ENCODE peak calls at places on chromosome 3, in ten cellular contexts. J is ovary; H is heart right ventricle; W is adrenal gland; Y is RWPE2; D is SK-N-SH; P is left ventricle myocardium inferior; R is CD4-positive, alpha-beta T cell; V is CD4-positive, alpha-beta memory T cell; F is stomach. E is an unnamed sample.

GRCh38 chr3:189132125-189132744 is 39.5 kb upstream of the TPRG1 start:
- DNase-seq in W (peak; percentile 59), H (peak; percentile 31), R (peak; percentile 60), J (peak; percentile 18), F (peak; percentile 45), V (peak; percentile 77), D (no peak), P (peak; percentile 29), Y (no peak), E (no peak)

GRCh38 chr3:40913192-40913591 is 286.1 kb upstream of the CTNNB1 start:
- DNase-seq in R (no peak), P (no peak), Y (no peak), F (no peak), W (no peak), J (no peak), V (no peak), D (no peak), H (no peak), E (no peak)

GRCh38 chr3:70358978-70359580 is 46.6 kb upstream of the MDFIC2 start:
- DNase-seq in V (no peak), H (peak; percentile 7), J (no peak), W (peak; percentile 2), R (no peak), P (no peak), D (peak; percentile 14), F (no peak), Y (no peak), E (no peak)

GRCh38 chr3:81851166-81851565 is 89.7 kb upstream of the GBE1 start:
- DNase-seq in W (no peak), P (no peak), H (no peak), Y (no peak), D (no peak), R (no peak), F (no peak), V (no peak), J (no peak), E (no peak)

GRCh38 chr3:130800829-130801228 is 54.2 kb upstream of the PIK3R4 start:
- DNase-seq in V (no peak), H (no peak), R (no peak), F (no peak), W (no peak), P (no peak), D (no peak), J (no peak), Y (no peak), E (no peak)

GRCh38 chr3:50573566-50574279 is 4.4 kb downstream of the HEMK1 start:
- DNase-seq in W (no peak), P (no peak), V (peak; percentile 59), J (no peak), D (no peak), Y (no peak), R (peak; percentile 48), F (no peak), H (no peak), E (peak; percentile 76)

GRCh38 chr3:58628823-58629562 is 37.6 kb downstream of the FAM3D start:
- DNase-seq in H (peak; percentile 75), W (peak; percentile 35), J (peak; percentile 43), Y (no peak), V (no peak), D (peak; percentile 33), R (no peak), P (no peak), F (no peak), E (no peak)

GRCh38 chr3:106206165-106206564 is 337.4 kb upstream of the CBLB start:
- DNase-seq in J (no peak), W (peak; percentile 2), D (no peak), H (peak; percentile 15), Y (no peak), F (no peak), R (no peak), V (peak; percentile 30), P (no peak), E (no peak)

GRCh38 chr3:188299068-188299467 is 145.1 kb downstream of the LPP start:
- DNase-seq in F (no peak), H (no peak), P (no peak), W (no peak), R (no peak), Y (no peak), D (no peak), J (no peak), V (no peak), E (no peak)

GRCh38 chr3:98599647-98600411 is 6.4 kb upstream of the CPOX start:
- DNase-seq in W (no peak), V (no peak), J (no peak), H (no peak), R (no peak), D (no peak), Y (no peak), P (no peak), F (no peak), E (no peak)

GRCh38 chr3:62527484-62527883 is 154.1 kb upstream of the FEZF2 start:
- DNase-seq in W (no peak), R (no peak), P (no peak), F (no peak), H (no peak), J (no peak), D (no peak), Y (no peak), V (no peak), E (no peak)

GRCh38 chr3:110165753-110166152 is 828.4 kb upstream of the DPPA4 start:
- DNase-seq in F (no peak), W (no peak), V (no peak), Y (no peak), R (no peak), D (no peak), J (no peak), P (no peak), H (no peak), E (no peak)

GRCh38 chr3:20622304-20622703 is 436.3 kb upstream of the SGO1 start:
- DNase-seq in J (no peak), H (no peak), V (no peak), P (no peak), R (no peak), Y (no peak), W (no peak), D (no peak), F (no peak), E (no peak)

GRCh38 chr3:41523897-41524296 is 324.6 kb downstream of the CTNNB1 start:
- DNase-seq in F (no peak), J (no peak), Y (no peak), D (no peak), P (no peak), H (no peak), R (no peak), V (no peak), W (no peak), E (no peak)

GRCh38 chr3:46981932-46982471 is 2.5 kb downstream of the NBEAL2 start:
- DNase-seq in R (no peak), P (peak; percentile 47), Y (no peak), J (no peak), D (no peak), W (no peak), H (no peak), V (no peak), F (peak; percentile 76), E (peak; percentile 78)

GRCh38 chr3:32245200-32245599 is 6.7 kb downstream of the CMTM8 start:
- DNase-seq in P (no peak), H (no peak), D (no peak), F (no peak), V (no peak), W (no peak), J (no peak), R (no peak), Y (no peak), E (no peak)

DNA sequence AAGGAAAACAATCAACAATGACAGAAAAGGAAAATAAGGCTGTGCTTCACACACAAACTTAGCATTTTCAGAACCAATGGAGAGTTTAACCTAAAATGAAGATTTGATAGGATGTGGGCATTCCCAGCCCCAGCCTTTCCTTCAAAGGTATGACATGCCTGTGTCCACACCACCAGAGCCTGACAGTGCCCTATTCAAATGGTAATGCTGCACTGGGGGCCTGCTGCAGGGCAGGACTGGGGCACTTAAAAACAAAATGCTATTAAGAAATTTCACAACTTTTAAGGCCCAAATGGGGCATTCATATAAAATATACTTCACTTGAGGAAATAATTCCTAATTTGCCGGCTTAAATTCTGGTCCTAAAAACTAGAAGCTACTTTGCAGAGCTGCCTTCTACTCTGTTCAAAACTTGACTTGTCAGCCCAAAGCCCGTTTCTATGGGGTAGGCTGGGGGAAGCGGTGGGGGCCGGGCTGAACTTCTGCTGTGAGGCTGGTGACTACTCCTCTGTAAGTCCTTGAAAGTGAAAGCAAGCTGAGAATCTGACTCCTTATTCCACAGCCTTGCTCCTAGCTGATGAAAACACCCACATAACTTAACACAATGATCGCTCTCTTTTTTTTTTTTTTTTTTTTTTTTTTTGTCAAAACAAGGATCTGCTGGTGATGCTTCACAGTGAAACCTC is 31.0 kb upstream of the TKT start:
- DNase-seq in Y (no peak), V (no peak), D (no peak), W (peak; percentile 50), J (no peak), F (no peak), P (no peak), R (no peak), H (no peak), E (no peak)
- H3K27ac ChIP-seq in Y (no peak overlapping the region), V (no peak overlapping the region), D (no peak overlapping the region), W (no peak overlapping the region), J (no peak overlapping the region), F (peak overlapping the region; percentile 60), P (no peak overlapping the region), R (no peak overlapping the region), H (no peak overlapping the region), E (no peak overlapping the region)

GRCh38 chr3:122773856-122774535 is 19.6 kb downstream of the HSPBAP1 start:
- DNase-seq in R (no peak), P (no peak), W (no peak), V (no peak), Y (no peak), J (no peak), D (no peak), H (no peak), F (no peak), E (no peak)
- H3K27ac ChIP-seq in R (no peak overlapping the region), P (no peak overlapping the region), W (no peak overlapping the region), V (no peak overlapping the region), Y (no peak overlapping the region), J (no peak overlapping the region), D (no peak overlapping the region), H (no peak overlapping the region), F (no peak overlapping the region), E (no peak overlapping the region)

GRCh38 chr3:15495461-15496340 is 25.8 kb downstream of the COLQ start:
- DNase-seq in F (no peak), V (no peak), J (no peak), P (no peak), Y (no peak), W (peak; percentile 69), D (no peak), R (no peak), H (no peak), E (no peak)
- H3K27ac ChIP-seq in F (peak overlapping the region; percentile 4), V (no peak overlapping the region), J (no peak overlapping the region), P (peak overlapping the region; percentile 67), Y (no peak overlapping the region), W (no peak overlapping the region), D (no peak overlapping the region), R (no peak overlapping the region), H (peak overlapping the region; percentile 42), E (no peak overlapping the region)

DNA sequence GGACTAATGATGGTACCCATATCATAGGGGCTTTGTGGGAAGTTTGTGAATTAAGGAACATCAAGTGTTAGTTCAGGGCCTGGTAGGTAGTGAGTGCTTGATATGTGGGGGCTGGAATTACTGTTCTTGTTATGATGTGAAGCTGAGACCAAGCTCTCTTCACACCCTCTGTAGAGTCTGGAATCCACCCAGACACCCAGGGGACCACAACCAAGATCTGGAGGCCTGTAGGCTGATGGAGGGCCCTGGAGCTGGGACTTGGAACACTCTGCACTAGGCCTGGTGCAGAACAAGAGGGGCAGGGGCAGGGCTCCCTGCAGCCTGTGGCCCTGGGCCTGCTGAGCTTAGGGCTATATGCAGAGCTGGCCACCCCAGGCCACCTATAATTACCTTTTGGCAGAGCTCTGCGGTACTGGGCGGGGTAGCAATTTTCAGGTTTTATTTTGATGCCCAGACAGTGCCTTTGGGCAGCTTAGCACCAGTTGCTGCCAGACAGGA is 13.1 kb upstream of the PRKCD start:
- DNase-seq in J (no peak), V (no peak), W (no peak), P (no peak), F (no peak), R (no peak), D (no peak), Y (no peak), H (no peak), E (peak; percentile 42)
- H3K27ac ChIP-seq in J (no peak overlapping the region), V (no peak overlapping the region), W (no peak overlapping the region), P (no peak overlapping the region), F (no peak overlapping the region), R (no peak overlapping the region), D (no peak overlapping the region), Y (no peak overlapping the region), H (no peak overlapping the region), E (no peak overlapping the region)